ENCODE peak calls at places on chromosomes 3 and 15, in eight cellular contexts. K is coronary artery, X is astrocyte, U is fibroblast of the aortic adventitia, M is mesothelial cell of epicardium, F is AG20443, C is SK-N-SH, B is T follicular helper cell. L is an unnamed sample.

GRCh38 chr15:65576669-65577068 is 34.3 kb downstream of the INTS14 start:
- DNase-seq in X (peak), U (peak), K (no peak), B (no peak), M (no peak), C (no peak), F (peak), L (peak)

GRCh38 chr15:70376929-70377691 is 279.4 kb upstream of the TLE3 start:
- DNase-seq in K (peak), U (peak), F (peak), B (no peak), C (peak), X (peak), M (peak), L (peak)

GRCh38 chr3:134365766-134366065 is 8.5 kb downstream of the AMOTL2 start:
- DNase-seq in B (no peak), K (peak), U (no peak), C (no peak), M (no peak), F (no peak), X (no peak), L (no peak)

GRCh38 chr3:171175840-171176239 is 149.3 kb upstream of the SLC2A2 start:
- DNase-seq in C (no peak), B (no peak), K (no peak), X (no peak), U (peak), M (no peak), F (peak), L (no peak)

GRCh38 chr15:69417581-69417980 is 3.4 kb downstream of the KIF23 start:
- DNase-seq in X (no peak), F (no peak), M (no peak), K (no peak), U (no peak), C (no peak), B (no peak), L (no peak)

GRCh38 chr3:110799236-110799635 is 272.4 kb upstream of the NECTIN3 start:
- DNase-seq in X (no peak), B (no peak), F (no peak), C (no peak), K (no peak), M (no peak), U (peak), L (no peak)

GRCh38 chr3:119019767-119020518 is 14.7 kb downstream of the IGSF11 start:
- DNase-seq in M (no peak), X (no peak), U (no peak), K (no peak), B (no peak), F (no peak), C (no peak), L (no peak)

GRCh38 chr3:134258761-134259347 is 8.2 kb upstream of the RYK start:
- DNase-seq in M (no peak), U (no peak), X (no peak), F (no peak), C (no peak), B (no peak), K (no peak), L (no peak)

GRCh38 chr3:106386050-106386449 is 517.2 kb upstream of the CBLB start:
- DNase-seq in B (no peak), F (no peak), U (no peak), K (no peak), M (no peak), C (no peak), X (no peak), L (no peak)

GRCh38 chr15:68833734-68834334 is 13.1 kb upstream of the ANP32A start:
- DNase-seq in M (no peak), C (peak), B (no peak), K (no peak), F (no peak), U (no peak), X (no peak), L (no peak)

GRCh38 chr3:54283470-54283869 is 161.1 kb downstream of the CACNA2D3 start:
- DNase-seq in K (no peak), F (no peak), C (no peak), U (no peak), X (no peak), B (no peak), M (no peak), L (no peak)

GRCh38 chr3:40550168-40550567 is 25.4 kb downstream of the ZNF621 start:
- DNase-seq in C (no peak), X (no peak), U (peak), K (no peak), B (no peak), M (no peak), F (no peak), L (no peak)

GRCh38 chr3:169699536-169700050 is 36.1 kb upstream of the MECOM start:
- DNase-seq in M (no peak), C (no peak), B (no peak), F (no peak), K (peak), U (peak), X (peak), L (no peak)

GRCh38 chr15:73979636-73980035 is 12.5 kb downstream of the STOML1 start:
- DNase-seq in X (no peak), F (no peak), C (no peak), U (no peak), K (no peak), B (no peak), M (no peak), L (no peak)

GRCh38 chr15:29972051-29972450 is 110.7 kb upstream of the GOLGA8J start:
- DNase-seq in F (no peak), X (no peak), C (no peak), M (no peak), B (no peak), K (no peak), U (no peak), L (no peak)

GRCh38 chr15:71807125-71807629 is 3.2 kb upstream of the NR2E3 start:
- DNase-seq in C (peak), B (no peak), F (no peak), X (peak), K (no peak), M (no peak), U (no peak), L (no peak)

GRCh38 chr15:52318729-52319500 is 23.3 kb upstream of the MYO5C start:
- DNase-seq in F (no peak), M (no peak), K (no peak), B (no peak), X (no peak), U (no peak), C (no peak), L (no peak)

GRCh38 chr15:92906038-92906437 is 5.9 kb downstream of the CHD2 start:
- DNase-seq in U (no peak), M (no peak), F (no peak), X (no peak), C (no peak), K (no peak), B (no peak), L (no peak)

GRCh38 chr15:84023636-84024035 is 211.9 kb upstream of the GOLGA6L4 start:
- DNase-seq in B (no peak), M (no peak), U (peak), C (peak), K (no peak), F (no peak), X (no peak), L (peak)

GRCh38 chr15:48411971-48412591 is 80.9 kb downstream of the DUT start:
- DNase-seq in F (peak), B (no peak), K (no peak), X (peak), C (no peak), M (no peak), U (peak), L (no peak)

GRCh38 chr3:117455782-117456181 is 746.2 kb downstream of the TUSC7 start:
- DNase-seq in C (no peak), K (no peak), U (no peak), B (no peak), M (no peak), X (no peak), F (no peak), L (no peak)

GRCh38 chr3:152428577-152428976 is 159.8 kb downstream of the MBNL1 start:
- DNase-seq in C (no peak), X (peak), B (no peak), F (no peak), U (no peak), M (no peak), K (no peak), L (no peak)

GRCh38 chr3:193783166-193783896 is 190.3 kb downstream of the OPA1 start:
- DNase-seq in U (peak), C (no peak), M (no peak), X (peak), B (no peak), F (no peak), K (no peak), L (no peak)

GRCh38 chr15:29812384-29812694 is 9.9 kb downstream of the TJP1 start:
- DNase-seq in B (no peak), M (no peak), F (peak), K (no peak), X (peak), U (peak), C (no peak), L (peak)

GRCh38 chr15:65409284-65409631 is 13.5 kb downstream of the IGDCC4 start:
- DNase-seq in C (no peak), X (peak), F (peak), U (peak), K (no peak), M (no peak), B (no peak), L (peak)

GRCh38 chr15:40097968-40098476 is 10.7 kb downstream of the BMF start:
- DNase-seq in K (peak), M (no peak), U (peak), B (no peak), X (no peak), C (no peak), F (peak), L (no peak)

GRCh38 chr3:99532246-99532645 is 106.1 kb upstream of the COL8A1 start:
- DNase-seq in X (peak), C (peak), M (no peak), U (peak), F (peak), K (no peak), B (no peak), L (peak)

GRCh38 chr15:31440754-31441298 is 114.2 kb downstream of the KLF13 start:
- DNase-seq in X (no peak), K (no peak), M (no peak), C (peak), U (peak), B (no peak), F (peak), L (no peak)

GRCh38 chr3:128174645-128175590 is 21.6 kb downstream of the EEFSEC start:
- DNase-seq in M (no peak), B (no peak), X (no peak), U (peak), C (no peak), F (no peak), K (no peak), L (no peak)

GRCh38 chr3:99509224-99509623 is 129.2 kb upstream of the COL8A1 start:
- DNase-seq in B (no peak), X (peak), K (no peak), U (peak), M (no peak), C (no peak), F (peak), L (peak)

GRCh38 chr3:183253961-183254815 is 1.1 kb downstream of the B3GNT5 start:
- DNase-seq in B (no peak), U (no peak), F (peak), C (peak), X (peak), M (peak), K (no peak), L (no peak)

GRCh38 chr3:186217820-186218164 is 108.9 kb upstream of the ETV5 start:
- DNase-seq in M (no peak), B (no peak), X (peak), F (no peak), C (no peak), K (no peak), U (no peak), L (no peak)

GRCh38 chr3:170611746-170612145 is 25.9 kb upstream of the SLC7A14 start:
- DNase-seq in F (no peak), C (no peak), K (no peak), U (no peak), M (no peak), B (no peak), X (no peak), L (no peak)

GRCh38 chr3:142029052-142029642 is 120.2 kb downstream of the TFDP2 start:
- DNase-seq in B (no peak), C (peak), F (no peak), M (no peak), X (no peak), U (no peak), K (no peak), L (no peak)

GRCh38 chr3:57041674-57042073 is 18.8 kb upstream of the SPATA12 start:
- DNase-seq in C (no peak), K (no peak), F (no peak), U (no peak), X (no peak), B (no peak), M (no peak), L (no peak)

GRCh38 chr15:67820147-67820991 is 4.9 kb upstream of the SKOR1 start:
- DNase-seq in C (no peak), U (no peak), X (no peak), K (no peak), F (no peak), M (no peak), B (no peak), L (no peak)

L was measured in brain microvascular endothelial cell.